ENCODE peak calls at places on chromosomes 1 and 21, in five cellular contexts. O is CD4-positive, alpha-beta memory T cell; U is aorta; E is fibroblast of lung; Z is A549. B is an unnamed sample.

GRCh38 chr21:45534591-45535331 is 7.5 kb downstream of the SLC19A1 start:
- DNase-seq in O (peak; percentile 29), U (peak; percentile 52), E (peak; percentile 11), Z (no peak), B (no peak)

GRCh38 chr1:63892632-63893395 is 119.0 kb downstream of the ROR1 start:
- DNase-seq in O (no peak), U (peak; percentile 49), E (peak; percentile 92), Z (peak; percentile 18), B (no peak)

GRCh38 chr1:228374711-228375577 is 31.7 kb downstream of the TRIM11 start:
- DNase-seq in O (peak; percentile 33), U (peak; percentile 90), E (peak; percentile 50), Z (peak; percentile 37), B (peak; percentile 58)

GRCh38 chr1:61887076-61887867 is 145.0 kb downstream of the PATJ start:
- DNase-seq in O (no peak), U (no peak), E (peak; percentile 34), Z (peak; percentile 2), B (no peak)

GRCh38 chr1:174007846-174008245 is 14.3 kb downstream of the RC3H1 start:
- DNase-seq in O (no peak), U (no peak), E (peak; percentile 38), Z (no peak), B (no peak)

GRCh38 chr1:24695202-24695974 is 49.9 kb upstream of the CLIC4 start:
- DNase-seq in O (no peak), U (peak; percentile 62), E (no peak), Z (no peak), B (no peak)

GRCh38 chr1:226730064-226730463 is 9.0 kb downstream of the ITPKB start:
- DNase-seq in O (no peak), U (no peak), E (no peak), Z (no peak), B (no peak)

GRCh38 chr1:46171351-46171750 is 3.5 kb upstream of the TSPAN1 start:
- DNase-seq in O (no peak), U (no peak), E (no peak), Z (no peak), B (no peak)

GRCh38 chr21:20998456-20998789 is 214 bp downstream of the NCAM2 start:
- DNase-seq in O (peak; percentile 48), U (no peak), E (no peak), Z (no peak), B (no peak)

GRCh38 chr1:93700532-93701469 is 19.2 kb upstream of the BCAR3 start:
- DNase-seq in O (no peak), U (no peak), E (no peak), Z (no peak), B (no peak)

GRCh38 chr21:35020902-35021301 is 28.2 kb downstream of the RUNX1 start:
- DNase-seq in O (no peak), U (no peak), E (peak; percentile 60), Z (no peak), B (no peak)

GRCh38 chr1:244603498-244603897 is 49.4 kb upstream of the DESI2 start:
- DNase-seq in O (no peak), U (no peak), E (peak; percentile 16), Z (peak; percentile 36), B (no peak)

GRCh38 chr1:10867138-10867721 is 70.8 kb upstream of the CASZ1 start:
- DNase-seq in O (peak; percentile 58), U (peak; percentile 60), E (peak; percentile 31), Z (peak; percentile 6), B (peak; percentile 61)

GRCh38 chr1:244998717-244999346 is 134.5 kb upstream of the HNRNPU start:
- DNase-seq in O (no peak), U (no peak), E (no peak), Z (no peak), B (no peak)

GRCh38 chr1:53331446-53332187 is 3.7 kb upstream of the LRP8 start:
- DNase-seq in O (no peak), U (peak; percentile 26), E (no peak), Z (no peak), B (no peak)

GRCh38 chr21:44057055-44057454 is 44.9 kb downstream of the TRAPPC10 start:
- DNase-seq in O (no peak), U (no peak), E (no peak), Z (no peak), B (no peak)

GRCh38 chr1:85361106-85361505 is 84.7 kb upstream of the BCL10 start:
- DNase-seq in O (no peak), U (peak; percentile 50), E (peak; percentile 96), Z (no peak), B (no peak)

GRCh38 chr1:109807822-109808680 is 44.3 kb upstream of the EPS8L3 start:
- DNase-seq in O (no peak), U (no peak), E (peak; percentile 76), Z (peak; percentile 45), B (no peak)

GRCh38 chr1:33818071-33818470 is 45.8 kb upstream of the HMGB4 start:
- DNase-seq in O (no peak), U (no peak), E (no peak), Z (no peak), B (no peak)

GRCh38 chr1:232880354-232880753 is 70.1 kb upstream of the NTPCR start:
- DNase-seq in O (no peak), U (no peak), E (no peak), Z (peak; percentile 63), B (no peak)

GRCh38 chr1:227946624-227947424 is 908 bp downstream of the WNT9A start:
- DNase-seq in O (peak; percentile 36), U (peak; percentile 67), E (peak; percentile 62), Z (peak; percentile 80), B (peak; percentile 74)

GRCh38 chr1:23594927-23595353 is 35.6 kb upstream of the ID3 start:
- DNase-seq in O (no peak), U (no peak), E (no peak), Z (no peak), B (no peak)

GRCh38 chr21:35075546-35075945 is 26.4 kb upstream of the RUNX1 start:
- DNase-seq in O (no peak), U (no peak), E (peak; percentile 85), Z (peak; percentile 50), B (no peak)

GRCh38 chr1:56229183-56229582 is 350.2 kb downstream of the PLPP3 start:
- DNase-seq in O (no peak), U (no peak), E (peak; percentile 1), Z (no peak), B (no peak)

GRCh38 chr21:42433946-42434551 is 30.3 kb downstream of the UBASH3A start:
- DNase-seq in O (no peak), U (no peak), E (no peak), Z (no peak), B (no peak)

GRCh38 chr21:34771512-34772028 is 102.8 kb downstream of the CLIC6 start:
- DNase-seq in O (no peak), U (no peak), E (peak; percentile 69), Z (peak; percentile 57), B (no peak)

GRCh38 chr1:37474697-37475379 is 458 bp downstream of the ZC3H12A start:
- DNase-seq in O (peak; percentile 40), U (peak; percentile 66), E (peak; percentile 42), Z (no peak), B (no peak)

GRCh38 chr1:232728507-232729263 is 76.5 kb upstream of the MAP10 start:
- DNase-seq in O (no peak), U (no peak), E (peak; percentile 28), Z (no peak), B (no peak)

GRCh38 chr1:47579809-47580208 is 142.0 kb downstream of the FOXD2 start:
- DNase-seq in O (no peak), U (no peak), E (no peak), Z (no peak), B (no peak)

GRCh38 chr1:27940297-27940696 is 5.5 kb downstream of the SMPDL3B start:
- DNase-seq in O (peak; percentile 73), U (peak; percentile 77), E (peak; percentile 10), Z (peak; percentile 20), B (no peak)

GRCh38 chr1:116825735-116826438 is 71.7 kb downstream of the CD2 start:
- DNase-seq in O (no peak), U (no peak), E (no peak), Z (no peak), B (peak; percentile 62)

GRCh38 chr1:154741747-154742495 is 128.2 kb downstream of the KCNN3 start:
- DNase-seq in O (no peak), U (no peak), E (peak; percentile 66), Z (peak; percentile 17), B (no peak)

GRCh38 chr1:6373961-6374720 is 19.4 kb downstream of the ACOT7 start:
- DNase-seq in O (no peak), U (no peak), E (no peak), Z (no peak), B (peak; percentile 42)

GRCh38 chr1:203217668-203218067 is 11.8 kb downstream of the CHIT1 start:
- DNase-seq in O (no peak), U (no peak), E (no peak), Z (no peak), B (no peak)
- H3K9me3 ChIP-seq in O (no peaks in the 10 kb centered on the region), U (no peaks in the 10 kb centered on the region), E (no peaks in the 10 kb centered on the region), Z (no peaks in the 10 kb centered on the region), B (no peaks in the 10 kb centered on the region)

DNA sequence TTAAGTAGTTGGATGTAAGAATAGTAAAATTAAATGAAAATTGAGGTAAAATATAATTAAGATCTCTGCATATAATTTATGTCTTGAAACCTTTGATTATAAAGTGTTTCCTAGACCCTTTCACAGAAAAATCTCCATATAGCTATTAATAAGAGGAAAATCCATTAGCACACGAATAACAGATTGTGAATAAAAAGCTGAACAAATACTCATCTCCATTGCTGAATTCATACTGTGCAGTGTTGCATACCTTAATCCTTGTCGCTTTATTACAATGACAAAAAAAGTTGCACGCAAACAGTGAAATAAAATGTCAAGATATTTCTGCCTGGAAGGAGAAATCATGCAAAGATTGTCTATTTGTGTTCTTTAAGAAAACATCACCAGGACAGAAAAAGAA is 499.1 kb upstream of the TMPRSS15 start:
- DNase-seq in O (no peak), U (no peak), E (no peak), Z (no peak), B (no peak)
- H3K9me3 ChIP-seq in O (no peaks in the 10 kb centered on the region), U (no peaks in the 10 kb centered on the region), E (no peaks in the 10 kb centered on the region), Z (no peaks in the 10 kb centered on the region), B (no peaks in the 10 kb centered on the region)

GRCh38 chr1:95033843-95034242 is 38.9 kb downstream of the ALG14 start:
- DNase-seq in O (no peak), U (no peak), E (peak; percentile 70), Z (no peak), B (no peak)

GRCh38 chr1:95035536-95035935 is 37.2 kb downstream of the ALG14 start:
- DNase-seq in O (no peak), U (no peak), E (peak; percentile 98), Z (no peak), B (no peak)

GRCh38 chr1:95029532-95029931 is 43.2 kb downstream of the ALG14 start:
- DNase-seq in O (no peak), U (no peak), E (no peak), Z (no peak), B (no peak)

GRCh38 chr1:95039360-95040031 is 33.3 kb downstream of the ALG14 start:
- DNase-seq in O (no peak), U (no peak), E (peak; percentile 70), Z (no peak), B (no peak)

GRCh38 chr1:95034506-95034905 is 38.2 kb downstream of the ALG14 start:
- DNase-seq in O (no peak), U (no peak), E (peak; percentile 56), Z (no peak), B (no peak)
- H3K9me3 ChIP-seq in O (no peaks in the 10 kb centered on the region), U (no peaks in the 10 kb centered on the region), E (no peaks in the 10 kb centered on the region), Z (no peaks in the 10 kb centered on the region), B (no peaks in the 10 kb centered on the region)

GRCh38 chr1:248348475-248348874 is at the start of gene OR14C36:
- DNase-seq in O (no peak), U (no peak), E (no peak), Z (no peak), B (no peak)
- H3K9me3 ChIP-seq in O (no peaks in the 10 kb centered on the region), U (no peaks in the 10 kb centered on the region), E (no peaks in the 10 kb centered on the region), Z (no peaks in the 10 kb centered on the region), B (no peaks in the 10 kb centered on the region)

B was measured in prostate gland.